ENCODE peak calls at places on chromosome 17, in four cellular contexts. T is OCI-LY7, V is K562, P is GM23248. E is an unnamed sample.

GRCh38 chr17:43418441-43419374 is 19.9 kb downstream of the ARL4D start:
- DNase-seq in T (no peak), P (peak; percentile 97), V (no peak), E (peak; percentile 90)

GRCh38 chr17:66460558-66460957 is 158.1 kb downstream of the PRKCA start:
- DNase-seq in P (no peak), V (no peak), T (no peak), E (no peak)

GRCh38 chr17:4490637-4491061 is 8.0 kb upstream of the SPNS2 start:
- DNase-seq in V (no peak), T (no peak), P (no peak), E (no peak)

GRCh38 chr17:47315451-47316266 is 8.1 kb upstream of the EFCAB13 start:
- DNase-seq in V (peak; percentile 61), T (peak; percentile 80), P (peak; percentile 89), E (peak; percentile 85)

GRCh38 chr17:82408938-82409318 is 9.2 kb upstream of the HEXD start:
- DNase-seq in T (no peak), V (no peak), P (no peak), E (no peak)

GRCh38 chr17:80872999-80873951 is 118.4 kb upstream of the CHMP6 start:
- DNase-seq in V (no peak), P (peak; percentile 74), T (no peak), E (peak; percentile 29)

GRCh38 chr17:73013816-73014663 is 78.4 kb downstream of the SLC39A11 start:
- DNase-seq in P (peak; percentile 3), T (peak; percentile 11), V (no peak), E (peak; percentile 33)

GRCh38 chr17:57940653-57941329 is 14.4 kb downstream of the CUEDC1 start:
- DNase-seq in P (no peak), V (no peak), T (peak; percentile 21), E (no peak)

GRCh38 chr17:17491546-17491988 is 4.6 kb downstream of the RASD1 start:
- DNase-seq in V (no peak), P (no peak), T (no peak), E (no peak)

GRCh38 chr17:21213005-21213404 is 956 bp downstream of the TMEM11 start:
- DNase-seq in T (no peak), V (no peak), P (peak; percentile 27), E (no peak)

GRCh38 chr17:19723967-19724366 is 7.6 kb upstream of the SLC47A2 start:
- DNase-seq in V (no peak), T (no peak), P (no peak), E (no peak)

GRCh38 chr17:41329279-41329925 is 13.9 kb upstream of the KRTAP17-1 start:
- DNase-seq in V (peak; percentile 38), T (peak; percentile 18), P (peak; percentile 81), E (peak; percentile 23)

GRCh38 chr17:15909481-15909991 is 35.4 kb upstream of the ADORA2B start:
- DNase-seq in V (no peak), T (no peak), P (peak; percentile 33), E (no peak)

GRCh38 chr17:56247816-56248215 is 94.5 kb downstream of the ANKFN1 start:
- DNase-seq in P (no peak), V (no peak), T (no peak), E (no peak)
- H3K4me2 ChIP-seq in P (no peak overlapping the region), V (no peak overlapping the region), T (no peak overlapping the region), E (no peak overlapping the region)

GRCh38 chr17:50768348-50768761 is 1.0 kb upstream of the ANKRD40CL start:
- DNase-seq in T (no peak), P (no peak), V (no peak), E (no peak)

GRCh38 chr17:50774225-50774803 is 7.0 kb upstream of the ANKRD40CL start:
- DNase-seq in P (no peak), T (no peak), V (no peak), E (no peak)

GRCh38 chr17:50769884-50770283 is 2.6 kb upstream of the ANKRD40CL start:
- DNase-seq in V (no peak), T (no peak), P (no peak), E (no peak)

GRCh38 chr17:50767446-50767845 is at the start of gene ANKRD40CL:
- DNase-seq in P (no peak), V (no peak), T (no peak), E (no peak)

DNA sequence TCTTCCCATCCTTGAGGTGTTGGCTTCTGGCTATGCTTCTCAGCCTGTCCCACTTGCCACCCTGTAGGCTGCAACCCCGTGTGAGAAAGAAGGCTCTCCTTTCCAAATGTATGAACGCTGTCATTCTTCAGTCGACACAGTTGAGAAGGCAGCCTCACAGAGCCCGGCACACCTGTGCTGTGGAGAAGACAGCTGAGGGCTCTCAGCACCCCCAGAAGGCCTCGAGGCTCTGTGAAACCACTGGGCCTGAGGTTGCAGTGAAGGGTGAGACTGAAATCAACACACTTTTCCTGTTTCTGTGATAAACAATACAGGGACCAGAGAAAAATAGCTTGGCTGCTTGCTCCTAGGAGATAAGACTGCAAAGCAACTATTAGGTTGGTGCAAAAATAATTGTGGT is 4.9 kb upstream of the ANKRD40CL start:
- DNase-seq in V (no peak), P (no peak), T (peak; percentile 49), E (no peak)
- H3K4me2 ChIP-seq in V (no peak overlapping the region), P (no peak overlapping the region), T (peak overlapping the region; percentile 24), E (no peak overlapping the region)

GRCh38 chr17:75736173-75736835 is 15.0 kb downstream of the ITGB4 start:
- DNase-seq in P (no peak), T (no peak), V (no peak), E (no peak)

GRCh38 chr17:75731716-75732498 is 10.6 kb downstream of the ITGB4 start:
- DNase-seq in T (no peak), V (no peak), P (no peak), E (no peak)

GRCh38 chr17:75737133-75737962 is 16.1 kb downstream of the ITGB4 start:
- DNase-seq in T (no peak), P (no peak), V (no peak), E (no peak)

GRCh38 chr17:75733471-75733870 is 12.2 kb downstream of the ITGB4 start:
- DNase-seq in V (no peak), T (no peak), P (no peak), E (no peak)

GRCh38 chr17:75734674-75735294 is 13.5 kb downstream of the ITGB4 start:
- DNase-seq in V (no peak), T (peak; percentile 28), P (no peak), E (no peak)
- H3K4me2 ChIP-seq in V (peak overlapping the region; percentile 51), T (peak overlapping the region; percentile 52), P (no peak overlapping the region), E (peak overlapping the region; percentile 11)

GRCh38 chr17:36629252-36629847 is 28.0 kb downstream of the MRM1 start:
- DNase-seq in V (peak; percentile 91), P (peak; percentile 72), T (peak; percentile 73), E (peak; percentile 20)
- H3K4me2 ChIP-seq in V (no peak overlapping the region), P (no peak overlapping the region), T (no peak overlapping the region), E (no peak overlapping the region)

GRCh38 chr17:38510424-38511125 is 82.3 kb downstream of the ARHGAP23 start:
- DNase-seq in T (no peak), V (peak; percentile 79), P (no peak), E (peak; percentile 30)
- H3K4me2 ChIP-seq in T (no peak overlapping the region), V (peak overlapping the region; percentile 47), P (no peak overlapping the region), E (peak overlapping the region; percentile 84)

GRCh38 chr17:68200689-68201424 is 47.0 kb upstream of the AMZ2 start:
- DNase-seq in T (peak; percentile 87), P (peak; percentile 73), V (peak; percentile 70), E (peak; percentile 34)

GRCh38 chr17:68201425-68201785 is 46.4 kb upstream of the AMZ2 start:
- DNase-seq in P (no peak), T (no peak), V (no peak), E (no peak)

GRCh38 chr17:68204736-68205135 is 43.1 kb upstream of the AMZ2 start:
- DNase-seq in V (peak; percentile 30), T (peak; percentile 59), P (no peak), E (no peak)

GRCh38 chr17:68207651-68208253 is 40.1 kb upstream of the AMZ2 start:
- DNase-seq in T (no peak), P (no peak), V (no peak), E (no peak)

DNA sequence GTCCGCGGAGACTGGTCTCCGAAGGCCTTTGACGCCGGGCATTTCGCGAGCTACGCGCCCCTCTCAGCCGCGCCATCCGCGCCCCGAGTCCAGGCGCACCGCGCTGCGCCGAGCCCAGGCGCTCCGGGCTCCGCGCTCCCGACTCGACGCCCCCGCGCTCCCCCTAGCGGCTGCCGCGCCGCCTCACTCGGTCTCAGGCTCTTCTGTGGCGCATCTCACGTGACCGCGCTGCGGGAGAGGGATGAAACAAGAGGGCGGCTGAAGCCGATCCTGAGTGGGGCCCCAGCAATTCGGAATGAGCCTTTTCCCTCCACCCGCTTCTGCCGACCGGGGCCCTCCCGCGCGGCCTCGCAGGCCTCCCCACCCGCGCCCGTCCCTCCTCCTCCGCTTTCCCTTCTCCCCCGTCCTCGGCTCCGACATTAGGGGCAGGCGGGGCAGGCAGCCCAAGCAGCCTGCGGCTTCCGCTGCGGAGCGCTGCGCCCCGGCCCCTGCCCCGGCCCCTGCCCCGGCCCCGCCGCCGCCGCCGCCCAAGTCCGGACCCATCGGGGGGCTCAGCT is 42.5 kb upstream of the AMZ2 start:
- DNase-seq in V (peak; percentile 84), T (peak; percentile 97), P (peak; percentile 94), E (peak; percentile 66)
- H3K4me2 ChIP-seq in V (peak overlapping the region; percentile 74), T (peak overlapping the region; percentile 76), P (peak overlapping the region; percentile 94), E (peak overlapping the region; percentile 91)

GRCh38 chr17:37107406-37108083 is 158.8 kb downstream of the AATF start:
- DNase-seq in T (no peak), P (peak; percentile 57), V (no peak), E (peak; percentile 65)

GRCh38 chr17:37101306-37101705 is 152.6 kb downstream of the AATF start:
- DNase-seq in P (no peak), T (no peak), V (no peak), E (no peak)

GRCh38 chr17:37110012-37110701 is 161.4 kb downstream of the AATF start:
- DNase-seq in P (no peak), V (no peak), T (no peak), E (no peak)

GRCh38 chr17:37103191-37103590 is 154.4 kb downstream of the AATF start:
- DNase-seq in V (no peak), P (no peak), T (no peak), E (no peak)

GRCh38 chr17:37106049-37106448 is 157.3 kb downstream of the AATF start:
- DNase-seq in P (no peak), T (no peak), V (no peak), E (no peak)
- H3K4me2 ChIP-seq in P (no peak overlapping the region), T (no peak overlapping the region), V (no peak overlapping the region), E (no peak overlapping the region)